ENCODE peak calls at places on chromosomes 3 and 15, in six cellular contexts. One of them, this sample, is unnamed.

GRCh38 chr3:43792904-43793303 is 102.2 kb downstream of the ABHD5 start:
- DNase-seq in esophagus muscularis mucosa: peak; percentile 39
- DNase-seq in Panc1: no peak
- DNase-seq in sigmoid colon: no peak
- DNase-seq in SK-N-SH: no peak
- DNase-seq in breast epithelium: no peak
- DNase-seq in this sample: no peak

GRCh38 chr15:99226802-99227201 is 22.6 kb downstream of the TTC23 start:
- DNase-seq in esophagus muscularis mucosa: no peak
- DNase-seq in Panc1: no peak
- DNase-seq in sigmoid colon: no peak
- DNase-seq in SK-N-SH: no peak
- DNase-seq in breast epithelium: no peak
- DNase-seq in this sample: no peak

GRCh38 chr3:123732447-123732846 is 147.6 kb upstream of the HACD2 start:
- DNase-seq in esophagus muscularis mucosa: no peak
- DNase-seq in Panc1: peak; percentile 88
- DNase-seq in sigmoid colon: no peak
- DNase-seq in SK-N-SH: no peak
- DNase-seq in breast epithelium: no peak
- DNase-seq in this sample: no peak

GRCh38 chr3:188673509-188674239 is 498.1 kb upstream of the TPRG1 start:
- DNase-seq in esophagus muscularis mucosa: no peak
- DNase-seq in Panc1: no peak
- DNase-seq in sigmoid colon: no peak
- DNase-seq in SK-N-SH: no peak
- DNase-seq in breast epithelium: no peak
- DNase-seq in this sample: peak; percentile 68

GRCh38 chr3:77186728-77187127 is 146.8 kb downstream of the ROBO2 start:
- DNase-seq in esophagus muscularis mucosa: no peak
- DNase-seq in Panc1: no peak
- DNase-seq in sigmoid colon: no peak
- DNase-seq in SK-N-SH: no peak
- DNase-seq in breast epithelium: no peak
- DNase-seq in this sample: no peak

GRCh38 chr3:73625124-73625665 is 454 bp upstream of the PDZRN3 start:
- DNase-seq in esophagus muscularis mucosa: no peak
- DNase-seq in Panc1: no peak
- DNase-seq in sigmoid colon: no peak
- DNase-seq in SK-N-SH: peak; percentile 54
- DNase-seq in breast epithelium: peak; percentile 30
- DNase-seq in this sample: no peak

GRCh38 chr15:41561777-41562145 is 2.7 kb downstream of the TYRO3 start:
- DNase-seq in esophagus muscularis mucosa: no peak
- DNase-seq in Panc1: no peak
- DNase-seq in sigmoid colon: peak; percentile 91
- DNase-seq in SK-N-SH: no peak
- DNase-seq in breast epithelium: no peak
- DNase-seq in this sample: no peak

GRCh38 chr15:72231847-72232461 is 964 bp upstream of the PKM start:
- DNase-seq in esophagus muscularis mucosa: no peak
- DNase-seq in Panc1: no peak
- DNase-seq in sigmoid colon: no peak
- DNase-seq in SK-N-SH: peak; percentile 44
- DNase-seq in breast epithelium: no peak
- DNase-seq in this sample: no peak

GRCh38 chr15:82044373-82045178 is 1.2 kb downstream of the MEX3B start:
- DNase-seq in esophagus muscularis mucosa: no peak
- DNase-seq in Panc1: no peak
- DNase-seq in sigmoid colon: peak; percentile 79
- DNase-seq in SK-N-SH: peak; percentile 82
- DNase-seq in breast epithelium: peak; percentile 23
- DNase-seq in this sample: no peak

GRCh38 chr3:64918989-64919388 is 231.2 kb upstream of the ADAMTS9 start:
- DNase-seq in esophagus muscularis mucosa: no peak
- DNase-seq in Panc1: no peak
- DNase-seq in sigmoid colon: no peak
- DNase-seq in SK-N-SH: no peak
- DNase-seq in breast epithelium: no peak
- DNase-seq in this sample: no peak

GRCh38 chr15:23759964-23760363 is 72.9 kb upstream of the NDN start:
- DNase-seq in esophagus muscularis mucosa: peak; percentile 37
- DNase-seq in Panc1: no peak
- DNase-seq in sigmoid colon: no peak
- DNase-seq in SK-N-SH: no peak
- DNase-seq in breast epithelium: no peak
- DNase-seq in this sample: no peak

GRCh38 chr15:43214592-43215295 is 6.1 kb downstream of the EPB42 start:
- DNase-seq in esophagus muscularis mucosa: no peak
- DNase-seq in Panc1: no peak
- DNase-seq in sigmoid colon: no peak
- DNase-seq in SK-N-SH: no peak
- DNase-seq in breast epithelium: no peak
- DNase-seq in this sample: no peak

GRCh38 chr3:14371573-14372474 is 30.6 kb upstream of the SLC6A6 start:
- DNase-seq in esophagus muscularis mucosa: no peak
- DNase-seq in Panc1: peak; percentile 78
- DNase-seq in sigmoid colon: peak; percentile 76
- DNase-seq in SK-N-SH: peak; percentile 90
- DNase-seq in breast epithelium: peak; percentile 80
- DNase-seq in this sample: no peak

GRCh38 chr3:196528639-196529233 is 13.6 kb upstream of the SMCO1 start:
- DNase-seq in esophagus muscularis mucosa: peak; percentile 93
- DNase-seq in Panc1: no peak
- DNase-seq in sigmoid colon: peak; percentile 79
- DNase-seq in SK-N-SH: peak; percentile 97
- DNase-seq in breast epithelium: peak; percentile 30
- DNase-seq in this sample: no peak

GRCh38 chr3:98188553-98188952 is 22.1 kb downstream of the OR5H15 start:
- DNase-seq in esophagus muscularis mucosa: no peak
- DNase-seq in Panc1: no peak
- DNase-seq in sigmoid colon: no peak
- DNase-seq in SK-N-SH: peak; percentile 0
- DNase-seq in breast epithelium: no peak
- DNase-seq in this sample: no peak

GRCh38 chr3:195148553-195148952 is 122.4 kb downstream of the XXYLT1 start:
- DNase-seq in esophagus muscularis mucosa: no peak
- DNase-seq in Panc1: peak; percentile 20
- DNase-seq in sigmoid colon: no peak
- DNase-seq in SK-N-SH: no peak
- DNase-seq in breast epithelium: no peak
- DNase-seq in this sample: no peak

GRCh38 chr15:70863450-70864218 is 9.7 kb upstream of the LARP6 start:
- DNase-seq in esophagus muscularis mucosa: no peak
- DNase-seq in Panc1: no peak
- DNase-seq in sigmoid colon: no peak
- DNase-seq in SK-N-SH: no peak
- DNase-seq in breast epithelium: no peak
- DNase-seq in this sample: no peak

GRCh38 chr15:91448245-91448644 is 348.2 kb downstream of the SV2B start:
- DNase-seq in esophagus muscularis mucosa: no peak
- DNase-seq in Panc1: no peak
- DNase-seq in sigmoid colon: no peak
- DNase-seq in SK-N-SH: no peak
- DNase-seq in breast epithelium: no peak
- DNase-seq in this sample: no peak

GRCh38 chr3:11610044-11610671 is 33.6 kb downstream of the VGLL4 start:
- DNase-seq in esophagus muscularis mucosa: no peak
- DNase-seq in Panc1: no peak
- DNase-seq in sigmoid colon: no peak
- DNase-seq in SK-N-SH: peak; percentile 36
- DNase-seq in breast epithelium: no peak
- DNase-seq in this sample: no peak

GRCh38 chr3:178434206-178434805 is 101.9 kb upstream of the KCNMB2 start:
- DNase-seq in esophagus muscularis mucosa: no peak
- DNase-seq in Panc1: no peak
- DNase-seq in sigmoid colon: no peak
- DNase-seq in SK-N-SH: peak; percentile 18
- DNase-seq in breast epithelium: no peak
- DNase-seq in this sample: peak; percentile 20

GRCh38 chr15:38231430-38231829 is 21.2 kb upstream of the SPRED1 start:
- DNase-seq in esophagus muscularis mucosa: no peak
- DNase-seq in Panc1: no peak
- DNase-seq in sigmoid colon: no peak
- DNase-seq in SK-N-SH: no peak
- DNase-seq in breast epithelium: no peak
- DNase-seq in this sample: no peak

GRCh38 chr15:69893863-69894262 is 203.9 kb downstream of the TLE3 start:
- DNase-seq in esophagus muscularis mucosa: no peak
- DNase-seq in Panc1: no peak
- DNase-seq in sigmoid colon: no peak
- DNase-seq in SK-N-SH: peak; percentile 74
- DNase-seq in breast epithelium: no peak
- DNase-seq in this sample: no peak

GRCh38 chr3:159273608-159274007 is 471.8 kb downstream of the MFSD1 start:
- DNase-seq in esophagus muscularis mucosa: no peak
- DNase-seq in Panc1: no peak
- DNase-seq in sigmoid colon: no peak
- DNase-seq in SK-N-SH: no peak
- DNase-seq in breast epithelium: no peak
- DNase-seq in this sample: no peak

GRCh38 chr3:168091961-168092360 is 3.8 kb downstream of the GOLIM4 start:
- DNase-seq in esophagus muscularis mucosa: no peak
- DNase-seq in Panc1: no peak
- DNase-seq in sigmoid colon: no peak
- DNase-seq in SK-N-SH: no peak
- DNase-seq in breast epithelium: no peak
- DNase-seq in this sample: no peak

GRCh38 chr3:125318497-125318847 is 56.7 kb downstream of the ZNF148 start:
- DNase-seq in esophagus muscularis mucosa: no peak
- DNase-seq in Panc1: no peak
- DNase-seq in sigmoid colon: no peak
- DNase-seq in SK-N-SH: no peak
- DNase-seq in breast epithelium: no peak
- DNase-seq in this sample: no peak

GRCh38 chr3:24435581-24435980 is 59.1 kb downstream of the THRB start:
- DNase-seq in esophagus muscularis mucosa: no peak
- DNase-seq in Panc1: no peak
- DNase-seq in sigmoid colon: no peak
- DNase-seq in SK-N-SH: no peak
- DNase-seq in breast epithelium: no peak
- DNase-seq in this sample: no peak

GRCh38 chr15:34654625-34655024 is 71.2 kb upstream of the GOLGA8B start:
- DNase-seq in esophagus muscularis mucosa: no peak
- DNase-seq in Panc1: no peak
- DNase-seq in sigmoid colon: no peak
- DNase-seq in SK-N-SH: no peak
- DNase-seq in breast epithelium: no peak
- DNase-seq in this sample: no peak

GRCh38 chr3:194865595-194865994 is 179.9 kb downstream of the FAM43A start:
- DNase-seq in esophagus muscularis mucosa: no peak
- DNase-seq in Panc1: no peak
- DNase-seq in sigmoid colon: no peak
- DNase-seq in SK-N-SH: no peak
- DNase-seq in breast epithelium: no peak
- DNase-seq in this sample: no peak

GRCh38 chr3:164521139-164521538 is 557.2 kb downstream of the SI start:
- DNase-seq in esophagus muscularis mucosa: no peak
- DNase-seq in Panc1: no peak
- DNase-seq in sigmoid colon: no peak
- DNase-seq in SK-N-SH: no peak
- DNase-seq in breast epithelium: no peak
- DNase-seq in this sample: no peak

GRCh38 chr15:98268163-98268562 is 307.7 kb downstream of the ARRDC4 start:
- DNase-seq in esophagus muscularis mucosa: no peak
- DNase-seq in Panc1: no peak
- DNase-seq in sigmoid colon: no peak
- DNase-seq in SK-N-SH: no peak
- DNase-seq in breast epithelium: no peak
- DNase-seq in this sample: no peak

GRCh38 chr3:43455233-43455632 is 166.6 kb downstream of the ANO10 start:
- DNase-seq in esophagus muscularis mucosa: no peak
- DNase-seq in Panc1: peak; percentile 15
- DNase-seq in sigmoid colon: no peak
- DNase-seq in SK-N-SH: no peak
- DNase-seq in breast epithelium: no peak
- DNase-seq in this sample: no peak

GRCh38 chr3:183766107-183766506 is 59.3 kb downstream of the MAP6D1 start:
- DNase-seq in esophagus muscularis mucosa: no peak
- DNase-seq in Panc1: no peak
- DNase-seq in sigmoid colon: no peak
- DNase-seq in SK-N-SH: no peak
- DNase-seq in breast epithelium: no peak
- DNase-seq in this sample: no peak
- TF ChIP-seq POLR2AphosphoS5 in esophagus muscularis mucosa: no peak
- TF ChIP-seq POLR2AphosphoS5 in Panc1: no peak
- TF ChIP-seq POLR2AphosphoS5 in sigmoid colon: no peak
- TF ChIP-seq POLR2AphosphoS5 in SK-N-SH: no peak
- TF ChIP-seq POLR2AphosphoS5 in breast epithelium: no peak
- TF ChIP-seq POLR2AphosphoS5 in this sample: no peak

GRCh38 chr15:45291822-45292582 is 40.0 kb downstream of the SLC28A2 start:
- DNase-seq in esophagus muscularis mucosa: peak; percentile 57
- DNase-seq in Panc1: no peak
- DNase-seq in sigmoid colon: no peak
- DNase-seq in SK-N-SH: no peak
- DNase-seq in breast epithelium: no peak
- DNase-seq in this sample: no peak
- H3K9me3 ChIP-seq in esophagus muscularis mucosa: no peaks in the 10 kb centered on the region
- H3K9me3 ChIP-seq in Panc1: no peaks in the 10 kb centered on the region
- H3K9me3 ChIP-seq in sigmoid colon: no peaks in the 10 kb centered on the region
- H3K9me3 ChIP-seq in SK-N-SH: no peaks in the 10 kb centered on the region
- H3K9me3 ChIP-seq in breast epithelium: no peaks in the 10 kb centered on the region
- H3K9me3 ChIP-seq in this sample: no peaks in the 10 kb centered on the region

DNA sequence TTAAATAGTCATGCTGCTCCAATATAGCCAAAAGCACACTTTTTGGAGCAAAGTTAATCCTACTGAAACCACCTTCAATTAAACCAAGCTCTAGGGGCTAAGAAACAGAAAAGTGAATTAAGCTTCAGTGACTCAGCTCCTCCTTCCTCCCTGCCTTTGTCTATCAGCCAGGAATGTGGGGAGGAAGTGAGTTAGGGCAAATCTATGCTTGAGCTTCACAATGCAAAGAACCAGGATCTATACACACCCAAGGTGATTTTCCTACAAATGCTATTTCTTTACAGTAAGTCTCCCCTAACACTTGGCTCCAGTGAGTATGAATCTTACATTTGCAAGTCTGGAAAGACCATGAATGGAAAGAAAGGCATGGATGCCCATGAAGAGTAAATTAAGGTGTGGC is 212.1 kb downstream of the P3H2 start:
- DNase-seq in esophagus muscularis mucosa: no peak
- DNase-seq in Panc1: no peak
- DNase-seq in sigmoid colon: no peak
- DNase-seq in SK-N-SH: no peak
- DNase-seq in breast epithelium: no peak
- DNase-seq in this sample: no peak
- TF ChIP-seq POLR2AphosphoS5 in esophagus muscularis mucosa: no peak
- TF ChIP-seq POLR2AphosphoS5 in Panc1: no peak
- TF ChIP-seq POLR2AphosphoS5 in sigmoid colon: no peak
- TF ChIP-seq POLR2AphosphoS5 in SK-N-SH: no peak
- TF ChIP-seq POLR2AphosphoS5 in breast epithelium: no peak
- TF ChIP-seq POLR2AphosphoS5 in this sample: no peak

DNA sequence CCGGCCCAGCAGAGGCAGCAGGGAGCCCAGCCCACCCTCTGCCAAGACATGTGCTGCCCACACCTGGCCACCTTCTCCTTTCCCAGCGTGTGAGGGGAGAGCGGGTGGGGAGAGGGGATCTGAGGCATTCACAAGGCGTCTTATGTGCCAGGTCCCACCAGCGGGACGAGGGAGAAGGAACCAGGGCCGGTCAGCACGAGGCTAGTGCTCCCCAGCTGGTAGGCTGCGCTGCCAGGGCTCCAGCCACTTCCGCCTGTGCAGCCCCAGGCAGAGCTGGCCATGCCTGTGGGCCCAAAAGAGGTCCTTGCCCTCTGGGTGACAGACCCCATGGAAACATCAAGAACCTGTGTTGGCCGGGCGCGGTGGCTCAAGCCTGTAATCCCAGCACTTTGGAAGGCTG is 5.9 kb downstream of the MESP1 start:
- DNase-seq in esophagus muscularis mucosa: no peak
- DNase-seq in Panc1: no peak
- DNase-seq in sigmoid colon: no peak
- DNase-seq in SK-N-SH: no peak
- DNase-seq in breast epithelium: no peak
- DNase-seq in this sample: no peak
- H3K9me3 ChIP-seq in esophagus muscularis mucosa: no peaks in the 10 kb centered on the region
- H3K9me3 ChIP-seq in Panc1: no peaks in the 10 kb centered on the region
- H3K9me3 ChIP-seq in sigmoid colon: no peaks in the 10 kb centered on the region
- H3K9me3 ChIP-seq in SK-N-SH: no peaks in the 10 kb centered on the region
- H3K9me3 ChIP-seq in breast epithelium: no peaks in the 10 kb centered on the region
- H3K9me3 ChIP-seq in this sample: no peaks in the 10 kb centered on the region